ENCODE peak calls at places on chromosomes 5 and 9, in eight cellular contexts. One of them, this sample, is unnamed.

GRCh38 chr9:84668204-84669007 is 1.1 kb upstream of the NTRK2 start:
- DNase-seq in psoas muscle: peak; percentile 74
- DNase-seq in IMR-90: peak; percentile 19
- DNase-seq in right cardiac atrium: peak; percentile 79
- DNase-seq in GM23338: peak; percentile 88
- DNase-seq in endodermal cell: peak; percentile 95
- DNase-seq in mesenchymal stem cell: peak; percentile 57
- DNase-seq in CD4-positive, alpha-beta memory T cell: peak; percentile 0
- DNase-seq in this sample: no peak

GRCh38 chr5:130138406-130139060 is 234.3 kb downstream of the CHSY3 start:
- DNase-seq in psoas muscle: no peak
- DNase-seq in IMR-90: no peak
- DNase-seq in right cardiac atrium: no peak
- DNase-seq in GM23338: no peak
- DNase-seq in endodermal cell: no peak
- DNase-seq in mesenchymal stem cell: no peak
- DNase-seq in CD4-positive, alpha-beta memory T cell: no peak
- DNase-seq in this sample: no peak

GRCh38 chr5:157900644-157901043 is 41.7 kb upstream of the CLINT1 start:
- DNase-seq in psoas muscle: no peak
- DNase-seq in IMR-90: no peak
- DNase-seq in right cardiac atrium: no peak
- DNase-seq in GM23338: peak; percentile 25
- DNase-seq in endodermal cell: no peak
- DNase-seq in mesenchymal stem cell: no peak
- DNase-seq in CD4-positive, alpha-beta memory T cell: no peak
- DNase-seq in this sample: no peak

GRCh38 chr5:100430268-100430900 is 104.8 kb upstream of the FAM174A start:
- DNase-seq in psoas muscle: peak; percentile 39
- DNase-seq in IMR-90: peak; percentile 30
- DNase-seq in right cardiac atrium: peak; percentile 14
- DNase-seq in GM23338: peak; percentile 79
- DNase-seq in endodermal cell: peak; percentile 88
- DNase-seq in mesenchymal stem cell: peak; percentile 55
- DNase-seq in CD4-positive, alpha-beta memory T cell: peak; percentile 16
- DNase-seq in this sample: peak; percentile 79

GRCh38 chr5:32836176-32836575 is 125.1 kb downstream of the NPR3 start:
- DNase-seq in psoas muscle: no peak
- DNase-seq in IMR-90: peak; percentile 57
- DNase-seq in right cardiac atrium: no peak
- DNase-seq in GM23338: no peak
- DNase-seq in endodermal cell: no peak
- DNase-seq in mesenchymal stem cell: no peak
- DNase-seq in CD4-positive, alpha-beta memory T cell: no peak
- DNase-seq in this sample: no peak

GRCh38 chr9:127637322-127637847 is 25.3 kb downstream of the STXBP1 start:
- DNase-seq in psoas muscle: no peak
- DNase-seq in IMR-90: peak; percentile 87
- DNase-seq in right cardiac atrium: no peak
- DNase-seq in GM23338: no peak
- DNase-seq in endodermal cell: no peak
- DNase-seq in mesenchymal stem cell: peak; percentile 74
- DNase-seq in CD4-positive, alpha-beta memory T cell: no peak
- DNase-seq in this sample: no peak

GRCh38 chr9:86614871-86615849 is 260.9 kb upstream of the TUT7 start:
- DNase-seq in psoas muscle: no peak
- DNase-seq in IMR-90: peak; percentile 70
- DNase-seq in right cardiac atrium: no peak
- DNase-seq in GM23338: peak; percentile 74
- DNase-seq in endodermal cell: peak; percentile 67
- DNase-seq in mesenchymal stem cell: no peak
- DNase-seq in CD4-positive, alpha-beta memory T cell: no peak
- DNase-seq in this sample: peak; percentile 67

GRCh38 chr5:3143382-3143781 is 391.9 kb upstream of the IRX2 start:
- DNase-seq in psoas muscle: no peak
- DNase-seq in IMR-90: no peak
- DNase-seq in right cardiac atrium: no peak
- DNase-seq in GM23338: no peak
- DNase-seq in endodermal cell: no peak
- DNase-seq in mesenchymal stem cell: no peak
- DNase-seq in CD4-positive, alpha-beta memory T cell: no peak
- DNase-seq in this sample: no peak

GRCh38 chr5:107483196-107483595 is 187.5 kb downstream of the EFNA5 start:
- DNase-seq in psoas muscle: no peak
- DNase-seq in IMR-90: no peak
- DNase-seq in right cardiac atrium: no peak
- DNase-seq in GM23338: no peak
- DNase-seq in endodermal cell: no peak
- DNase-seq in mesenchymal stem cell: no peak
- DNase-seq in CD4-positive, alpha-beta memory T cell: no peak
- DNase-seq in this sample: no peak

GRCh38 chr5:25006734-25007133 is 362.0 kb upstream of the CDH10 start:
- DNase-seq in psoas muscle: no peak
- DNase-seq in IMR-90: no peak
- DNase-seq in right cardiac atrium: no peak
- DNase-seq in GM23338: peak; percentile 76
- DNase-seq in endodermal cell: no peak
- DNase-seq in mesenchymal stem cell: peak; percentile 78
- DNase-seq in CD4-positive, alpha-beta memory T cell: no peak
- DNase-seq in this sample: no peak

GRCh38 chr9:125748511-125749099 is 1.4 kb downstream of the PBX3 start:
- DNase-seq in psoas muscle: peak; percentile 48
- DNase-seq in IMR-90: no peak
- DNase-seq in right cardiac atrium: no peak
- DNase-seq in GM23338: peak; percentile 39
- DNase-seq in endodermal cell: peak; percentile 70
- DNase-seq in mesenchymal stem cell: peak; percentile 32
- DNase-seq in CD4-positive, alpha-beta memory T cell: no peak
- DNase-seq in this sample: no peak

GRCh38 chr5:168898261-168898911 is 319.2 kb upstream of the PANK3 start:
- DNase-seq in psoas muscle: no peak
- DNase-seq in IMR-90: no peak
- DNase-seq in right cardiac atrium: no peak
- DNase-seq in GM23338: no peak
- DNase-seq in endodermal cell: no peak
- DNase-seq in mesenchymal stem cell: no peak
- DNase-seq in CD4-positive, alpha-beta memory T cell: no peak
- DNase-seq in this sample: no peak

GRCh38 chr5:59756373-59757035 is 137.0 kb downstream of the PDE4D start:
- DNase-seq in psoas muscle: no peak
- DNase-seq in IMR-90: no peak
- DNase-seq in right cardiac atrium: no peak
- DNase-seq in GM23338: no peak
- DNase-seq in endodermal cell: no peak
- DNase-seq in mesenchymal stem cell: no peak
- DNase-seq in CD4-positive, alpha-beta memory T cell: no peak
- DNase-seq in this sample: no peak

GRCh38 chr9:14440062-14440461 is 126.1 kb upstream of the NFIB start:
- DNase-seq in psoas muscle: no peak
- DNase-seq in IMR-90: no peak
- DNase-seq in right cardiac atrium: no peak
- DNase-seq in GM23338: no peak
- DNase-seq in endodermal cell: no peak
- DNase-seq in mesenchymal stem cell: no peak
- DNase-seq in CD4-positive, alpha-beta memory T cell: no peak
- DNase-seq in this sample: no peak

GRCh38 chr9:127049044-127049443 is 73.4 kb downstream of the ANGPTL2 start:
- DNase-seq in psoas muscle: no peak
- DNase-seq in IMR-90: peak; percentile 97
- DNase-seq in right cardiac atrium: peak; percentile 32
- DNase-seq in GM23338: no peak
- DNase-seq in endodermal cell: no peak
- DNase-seq in mesenchymal stem cell: peak; percentile 92
- DNase-seq in CD4-positive, alpha-beta memory T cell: peak; percentile 22
- DNase-seq in this sample: no peak

GRCh38 chr5:171444582-171444981 is 25.1 kb downstream of the FGF18 start:
- DNase-seq in psoas muscle: peak; percentile 35
- DNase-seq in IMR-90: no peak
- DNase-seq in right cardiac atrium: no peak
- DNase-seq in GM23338: no peak
- DNase-seq in endodermal cell: no peak
- DNase-seq in mesenchymal stem cell: peak; percentile 31
- DNase-seq in CD4-positive, alpha-beta memory T cell: no peak
- DNase-seq in this sample: no peak

DNA sequence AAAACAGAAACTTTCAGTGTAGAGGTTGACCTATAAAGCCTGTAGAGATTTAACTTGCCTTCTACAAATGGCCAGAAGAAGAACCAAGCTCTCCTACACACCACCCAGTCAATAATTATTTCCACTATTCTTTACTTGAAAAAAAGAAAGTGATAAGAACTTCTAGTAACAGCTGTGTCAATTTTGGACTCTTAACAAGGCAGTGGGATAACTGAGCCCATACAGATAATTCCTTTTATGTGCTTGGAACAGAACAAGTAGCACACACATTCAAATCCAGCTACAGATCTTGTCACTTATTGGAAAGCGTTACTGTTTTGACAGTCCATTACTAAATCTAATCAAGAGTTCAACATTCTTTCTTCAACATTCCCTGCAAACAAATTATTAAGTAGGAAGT is 6.2 kb downstream of the PTGER4 start:
- DNase-seq in psoas muscle: no peak
- DNase-seq in IMR-90: no peak
- DNase-seq in right cardiac atrium: no peak
- DNase-seq in GM23338: no peak
- DNase-seq in endodermal cell: no peak
- DNase-seq in mesenchymal stem cell: no peak
- DNase-seq in CD4-positive, alpha-beta memory T cell: no peak
- DNase-seq in this sample: no peak
- H3K4me1 ChIP-seq in psoas muscle: peaks cover 12% of the 10 kb centered on the region
- H3K4me1 ChIP-seq in IMR-90: peaks cover 11% of the 10 kb centered on the region
- H3K4me1 ChIP-seq in right cardiac atrium: peaks cover 2% of the 10 kb centered on the region
- H3K4me1 ChIP-seq in GM23338: peaks cover 9% of the 10 kb centered on the region
- H3K4me1 ChIP-seq in endodermal cell: no peaks in the 10 kb centered on the region
- H3K4me1 ChIP-seq in mesenchymal stem cell: peaks cover 10% of the 10 kb centered on the region
- H3K4me1 ChIP-seq in CD4-positive, alpha-beta memory T cell: peaks cover 65% of the 10 kb centered on the region
- H3K4me1 ChIP-seq in this sample: peaks cover 11% of the 10 kb centered on the region

DNA sequence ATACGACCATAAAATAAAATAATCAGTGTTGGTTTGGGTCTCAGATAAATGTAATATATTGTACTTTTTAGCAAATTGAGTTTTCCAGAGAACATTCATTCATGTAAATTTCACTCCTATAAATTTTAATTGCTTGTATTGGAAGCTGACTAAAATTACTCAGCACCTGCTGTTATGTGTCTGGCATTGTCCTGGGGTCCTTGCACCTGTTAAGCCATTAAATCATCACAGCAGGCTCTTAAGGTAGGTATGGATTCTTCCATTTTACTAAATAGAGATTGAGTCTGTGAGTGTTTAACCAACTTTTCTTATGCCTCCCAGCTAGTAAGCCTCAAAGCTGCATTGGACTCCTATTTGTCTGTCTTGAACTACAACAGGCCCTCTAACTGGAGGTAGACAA is 78.8 kb downstream of the PARP8 start:
- DNase-seq in psoas muscle: no peak
- DNase-seq in IMR-90: no peak
- DNase-seq in right cardiac atrium: no peak
- DNase-seq in GM23338: no peak
- DNase-seq in endodermal cell: no peak
- DNase-seq in mesenchymal stem cell: no peak
- DNase-seq in CD4-positive, alpha-beta memory T cell: no peak
- DNase-seq in this sample: no peak
- H3K4me3 ChIP-seq in psoas muscle: peak overlapping the region; percentile 40
- H3K4me3 ChIP-seq in IMR-90: no peak overlapping the region
- H3K4me3 ChIP-seq in right cardiac atrium: peak overlapping the region; percentile 57
- H3K4me3 ChIP-seq in GM23338: no peak overlapping the region
- H3K4me3 ChIP-seq in endodermal cell: no peak overlapping the region
- H3K4me3 ChIP-seq in mesenchymal stem cell: no peak overlapping the region
- H3K4me3 ChIP-seq in CD4-positive, alpha-beta memory T cell: no peak overlapping the region
- H3K4me3 ChIP-seq in this sample: peak overlapping the region; percentile 53

DNA sequence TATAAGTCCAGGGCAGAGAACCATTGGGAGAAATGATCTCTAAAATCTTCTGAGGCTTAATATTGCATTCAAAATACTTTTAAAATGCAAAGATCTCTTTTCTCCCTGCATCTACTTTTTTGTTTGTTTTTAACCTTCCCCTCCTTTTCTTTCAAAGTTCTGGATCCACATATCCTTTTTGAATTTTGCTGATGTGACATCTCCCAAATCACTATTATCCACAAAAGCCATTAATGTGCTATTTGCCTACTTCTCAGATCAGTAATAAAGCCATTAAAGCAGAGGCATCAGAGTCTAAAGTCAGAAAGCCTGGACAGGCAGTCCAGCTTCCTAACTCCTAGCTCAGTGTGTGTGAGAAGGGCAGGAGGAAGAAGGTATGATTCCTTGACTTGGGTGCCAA is 114.2 kb downstream of the EBF1 start:
- DNase-seq in psoas muscle: no peak
- DNase-seq in IMR-90: no peak
- DNase-seq in right cardiac atrium: no peak
- DNase-seq in GM23338: no peak
- DNase-seq in endodermal cell: no peak
- DNase-seq in mesenchymal stem cell: no peak
- DNase-seq in CD4-positive, alpha-beta memory T cell: no peak
- DNase-seq in this sample: no peak
- H3K4me1 ChIP-seq in psoas muscle: no peaks in the 10 kb centered on the region
- H3K4me1 ChIP-seq in IMR-90: no peaks in the 10 kb centered on the region
- H3K4me1 ChIP-seq in right cardiac atrium: peaks cover 4% of the 10 kb centered on the region
- H3K4me1 ChIP-seq in GM23338: peaks cover 2% of the 10 kb centered on the region
- H3K4me1 ChIP-seq in endodermal cell: no peaks in the 10 kb centered on the region
- H3K4me1 ChIP-seq in mesenchymal stem cell: no peaks in the 10 kb centered on the region
- H3K4me1 ChIP-seq in CD4-positive, alpha-beta memory T cell: no peaks in the 10 kb centered on the region
- H3K4me1 ChIP-seq in this sample: peaks cover 93% of the 10 kb centered on the region

GRCh38 chr5:55485073-55485472 is 49.7 kb downstream of the PLPP1 start:
- DNase-seq in psoas muscle: no peak
- DNase-seq in IMR-90: no peak
- DNase-seq in right cardiac atrium: no peak
- DNase-seq in GM23338: peak; percentile 64
- DNase-seq in endodermal cell: peak; percentile 60
- DNase-seq in mesenchymal stem cell: no peak
- DNase-seq in CD4-positive, alpha-beta memory T cell: no peak
- DNase-seq in this sample: no peak

GRCh38 chr5:55480781-55481180 is 54.0 kb downstream of the PLPP1 start:
- DNase-seq in psoas muscle: no peak
- DNase-seq in IMR-90: peak; percentile 79
- DNase-seq in right cardiac atrium: no peak
- DNase-seq in GM23338: no peak
- DNase-seq in endodermal cell: no peak
- DNase-seq in mesenchymal stem cell: peak; percentile 46
- DNase-seq in CD4-positive, alpha-beta memory T cell: no peak
- DNase-seq in this sample: no peak

GRCh38 chr5:55481293-55481900 is 53.4 kb downstream of the PLPP1 start:
- DNase-seq in psoas muscle: no peak
- DNase-seq in IMR-90: no peak
- DNase-seq in right cardiac atrium: no peak
- DNase-seq in GM23338: no peak
- DNase-seq in endodermal cell: no peak
- DNase-seq in mesenchymal stem cell: peak; percentile 33
- DNase-seq in CD4-positive, alpha-beta memory T cell: no peak
- DNase-seq in this sample: no peak

GRCh38 chr5:55484531-55484930 is 50.2 kb downstream of the PLPP1 start:
- DNase-seq in psoas muscle: no peak
- DNase-seq in IMR-90: no peak
- DNase-seq in right cardiac atrium: no peak
- DNase-seq in GM23338: peak; percentile 93
- DNase-seq in endodermal cell: peak; percentile 86
- DNase-seq in mesenchymal stem cell: no peak
- DNase-seq in CD4-positive, alpha-beta memory T cell: no peak
- DNase-seq in this sample: no peak

DNA sequence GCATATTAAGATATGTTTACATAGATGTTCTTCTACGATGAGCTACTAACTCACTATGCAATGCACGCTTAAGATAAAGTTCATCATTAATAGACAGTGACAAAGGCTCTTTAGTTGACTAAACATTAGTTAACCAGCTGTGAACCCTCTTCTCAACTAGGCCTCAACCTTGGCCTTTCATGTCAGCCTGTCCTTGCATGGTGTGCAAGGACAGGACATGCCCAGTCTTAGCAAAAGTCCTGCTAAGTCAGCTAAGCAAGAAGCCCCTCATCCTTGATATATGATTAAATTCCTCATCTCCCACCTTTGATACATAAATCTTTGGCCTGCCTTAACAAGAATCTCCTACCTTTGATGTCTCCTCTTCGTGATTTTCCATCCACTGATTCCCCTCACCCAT is 50.9 kb downstream of the PLPP1 start:
- DNase-seq in psoas muscle: no peak
- DNase-seq in IMR-90: no peak
- DNase-seq in right cardiac atrium: no peak
- DNase-seq in GM23338: no peak
- DNase-seq in endodermal cell: peak; percentile 57
- DNase-seq in mesenchymal stem cell: no peak
- DNase-seq in CD4-positive, alpha-beta memory T cell: no peak
- DNase-seq in this sample: no peak
- H3K4me3 ChIP-seq in psoas muscle: no peak overlapping the region
- H3K4me3 ChIP-seq in IMR-90: no peak overlapping the region
- H3K4me3 ChIP-seq in right cardiac atrium: no peak overlapping the region
- H3K4me3 ChIP-seq in GM23338: peak overlapping the region; percentile 4
- H3K4me3 ChIP-seq in endodermal cell: no peak overlapping the region
- H3K4me3 ChIP-seq in mesenchymal stem cell: no peak overlapping the region
- H3K4me3 ChIP-seq in CD4-positive, alpha-beta memory T cell: no peak overlapping the region
- H3K4me3 ChIP-seq in this sample: no peak overlapping the region

This sample was measured in Karpas-422.